ENCODE peak calls at places on chromosomes 3 and 15, in seven cellular contexts. N is body of pancreas; M is T-cell; H is left lobe of liver; R is psoas muscle; I is IMR-90; G is naive thymus-derived CD4-positive, alpha-beta T cell. Y is an unnamed sample.

GRCh38 chr3:35322070-35322469 is 317.3 kb upstream of the ARPP21 start:
- ATAC-seq in N (no peak), M (no peak), H (no peak), R (no peak), I (no peak), G (no peak), Y (no peak)

GRCh38 chr15:79032656-79033055 is 57.9 kb downstream of the RASGRF1 start:
- ATAC-seq in N (no peak), M (no peak), H (peak; percentile 24), R (no peak), I (no peak), G (no peak), Y (no peak)

GRCh38 chr3:72100062-72100511 is 315.1 kb upstream of the PROK2 start:
- ATAC-seq in N (no peak), M (no peak), H (no peak), R (peak; percentile 18), I (no peak), G (peak; percentile 11), Y (peak; percentile 19)

GRCh38 chr3:33581666-33582065 is 136.4 kb downstream of the CLASP2 start:
- ATAC-seq in N (no peak), M (no peak), H (no peak), R (no peak), I (no peak), G (no peak), Y (no peak)

GRCh38 chr15:57961919-57962318 is 103.6 kb downstream of the ALDH1A2 start:
- ATAC-seq in N (no peak), M (no peak), H (no peak), R (no peak), I (no peak), G (no peak), Y (no peak)

GRCh38 chr3:106085998-106086397 is 217.2 kb upstream of the CBLB start:
- ATAC-seq in N (no peak), M (no peak), H (no peak), R (no peak), I (no peak), G (no peak), Y (no peak)

GRCh38 chr3:119555309-119555735 is 4.1 kb downstream of the CD80 start:
- ATAC-seq in N (no peak), M (no peak), H (peak; percentile 28), R (no peak), I (no peak), G (peak; percentile 63), Y (peak; percentile 61)

GRCh38 chr3:171688593-171688992 is 121.7 kb downstream of the PLD1 start:
- ATAC-seq in N (no peak), M (no peak), H (no peak), R (no peak), I (no peak), G (no peak), Y (no peak)

GRCh38 chr3:45991341-45991740 is 4.3 kb downstream of the FYCO1 start:
- ATAC-seq in N (no peak), M (no peak), H (no peak), R (no peak), I (no peak), G (no peak), Y (no peak)

GRCh38 chr3:189132125-189132744 is 39.5 kb upstream of the TPRG1 start:
- ATAC-seq in N (peak; percentile 50), M (peak; percentile 96), H (peak; percentile 32), R (peak; percentile 90), I (peak; percentile 98), G (peak; percentile 96), Y (peak; percentile 75)

GRCh38 chr3:100210777-100211145 is 50.0 kb upstream of the TBC1D23 start:
- ATAC-seq in N (peak; percentile 48), M (no peak), H (no peak), R (peak; percentile 59), I (peak; percentile 74), G (peak; percentile 54), Y (no peak)

GRCh38 chr15:86135030-86135429 is 55.4 kb downstream of the AGBL1 start:
- ATAC-seq in N (no peak), M (no peak), H (no peak), R (peak; percentile 92), I (no peak), G (no peak), Y (no peak)

GRCh38 chr15:40092416-40093223 is 16.1 kb downstream of the BMF start:
- ATAC-seq in N (peak; percentile 62), M (no peak), H (peak; percentile 76), R (peak; percentile 91), I (peak; percentile 75), G (no peak), Y (peak; percentile 2)

GRCh38 chr3:43239755-43240154 is 46.6 kb upstream of the SNRK start:
- ATAC-seq in N (no peak), M (no peak), H (no peak), R (no peak), I (no peak), G (no peak), Y (no peak)

GRCh38 chr3:16372362-16373269 is 107.6 kb downstream of the OXNAD1 start:
- ATAC-seq in N (no peak), M (no peak), H (no peak), R (no peak), I (no peak), G (peak; percentile 10), Y (peak; percentile 35)

GRCh38 chr3:147930417-147930816 is 521.3 kb downstream of the ZIC1 start:
- ATAC-seq in N (no peak), M (no peak), H (no peak), R (no peak), I (peak; percentile 60), G (no peak), Y (no peak)

GRCh38 chr15:57343018-57343417 is 33.3 kb upstream of the CGNL1 start:
- ATAC-seq in N (no peak), M (no peak), H (no peak), R (no peak), I (no peak), G (no peak), Y (no peak)

GRCh38 chr3:54345976-54346375 is 223.6 kb downstream of the CACNA2D3 start:
- ATAC-seq in N (no peak), M (no peak), H (no peak), R (no peak), I (no peak), G (no peak), Y (no peak)

GRCh38 chr3:128498127-128498626 is 5.2 kb upstream of the GATA2 start:
- ATAC-seq in N (no peak), M (no peak), H (no peak), R (no peak), I (no peak), G (no peak), Y (no peak)